ENCODE peak calls at places on chromosome 4, in ten cellular contexts. One of them, this sample, is unnamed.

GRCh38 chr4:165635261-165635838 is 237.7 kb upstream of the TLL1 start:
- DNase-seq in AG04449: no peak
- DNase-seq in psoas muscle: no peak
- DNase-seq in WERI-Rb-1: peak; percentile 10
- DNase-seq in mammary epithelial cell: no peak
- DNase-seq in brain microvascular endothelial cell: no peak
- DNase-seq in SK-N-SH: no peak
- DNase-seq in fibroblast of mammary gland: no peak
- DNase-seq in AG10803: no peak
- DNase-seq in heart right ventricle: no peak
- DNase-seq in this sample: no peak

GRCh38 chr4:76488905-76489798 is 54.1 kb downstream of the SHROOM3 start:
- DNase-seq in AG04449: no peak
- DNase-seq in psoas muscle: no peak
- DNase-seq in WERI-Rb-1: no peak
- DNase-seq in mammary epithelial cell: no peak
- DNase-seq in brain microvascular endothelial cell: no peak
- DNase-seq in SK-N-SH: no peak
- DNase-seq in fibroblast of mammary gland: no peak
- DNase-seq in AG10803: peak; percentile 7
- DNase-seq in heart right ventricle: no peak
- DNase-seq in this sample: peak; percentile 23

GRCh38 chr4:55554453-55555030 is 7.8 kb upstream of the CLOCK start:
- DNase-seq in AG04449: no peak
- DNase-seq in psoas muscle: no peak
- DNase-seq in WERI-Rb-1: no peak
- DNase-seq in mammary epithelial cell: no peak
- DNase-seq in brain microvascular endothelial cell: no peak
- DNase-seq in SK-N-SH: peak; percentile 26
- DNase-seq in fibroblast of mammary gland: peak; percentile 74
- DNase-seq in AG10803: peak; percentile 69
- DNase-seq in heart right ventricle: no peak
- DNase-seq in this sample: peak; percentile 29

GRCh38 chr4:3389186-3389878 is 52.4 kb upstream of the HGFAC start:
- DNase-seq in AG04449: no peak
- DNase-seq in psoas muscle: no peak
- DNase-seq in WERI-Rb-1: no peak
- DNase-seq in mammary epithelial cell: no peak
- DNase-seq in brain microvascular endothelial cell: no peak
- DNase-seq in SK-N-SH: no peak
- DNase-seq in fibroblast of mammary gland: no peak
- DNase-seq in AG10803: no peak
- DNase-seq in heart right ventricle: peak; percentile 9
- DNase-seq in this sample: no peak

GRCh38 chr4:6834867-6835266 is 52.3 kb downstream of the KIAA0232 start:
- DNase-seq in AG04449: no peak
- DNase-seq in psoas muscle: peak; percentile 55
- DNase-seq in WERI-Rb-1: no peak
- DNase-seq in mammary epithelial cell: peak; percentile 64
- DNase-seq in brain microvascular endothelial cell: peak; percentile 29
- DNase-seq in SK-N-SH: no peak
- DNase-seq in fibroblast of mammary gland: peak; percentile 53
- DNase-seq in AG10803: peak; percentile 13
- DNase-seq in heart right ventricle: no peak
- DNase-seq in this sample: peak; percentile 25

GRCh38 chr4:142475663-142476062 is 370.4 kb downstream of the INPP4B start:
- DNase-seq in AG04449: no peak
- DNase-seq in psoas muscle: no peak
- DNase-seq in WERI-Rb-1: no peak
- DNase-seq in mammary epithelial cell: peak; percentile 66
- DNase-seq in brain microvascular endothelial cell: no peak
- DNase-seq in SK-N-SH: no peak
- DNase-seq in fibroblast of mammary gland: no peak
- DNase-seq in AG10803: peak; percentile 10
- DNase-seq in heart right ventricle: no peak
- DNase-seq in this sample: peak; percentile 28

GRCh38 chr4:173411106-173411703 is 12.3 kb upstream of the SCRG1 start:
- DNase-seq in AG04449: no peak
- DNase-seq in psoas muscle: no peak
- DNase-seq in WERI-Rb-1: no peak
- DNase-seq in mammary epithelial cell: peak; percentile 37
- DNase-seq in brain microvascular endothelial cell: no peak
- DNase-seq in SK-N-SH: no peak
- DNase-seq in fibroblast of mammary gland: peak; percentile 72
- DNase-seq in AG10803: no peak
- DNase-seq in heart right ventricle: no peak
- DNase-seq in this sample: no peak

GRCh38 chr4:132396636-132397035 is 752.5 kb upstream of the PCDH10 start:
- DNase-seq in AG04449: no peak
- DNase-seq in psoas muscle: no peak
- DNase-seq in WERI-Rb-1: no peak
- DNase-seq in mammary epithelial cell: no peak
- DNase-seq in brain microvascular endothelial cell: peak; percentile 1
- DNase-seq in SK-N-SH: no peak
- DNase-seq in fibroblast of mammary gland: no peak
- DNase-seq in AG10803: no peak
- DNase-seq in heart right ventricle: no peak
- DNase-seq in this sample: no peak

DNA sequence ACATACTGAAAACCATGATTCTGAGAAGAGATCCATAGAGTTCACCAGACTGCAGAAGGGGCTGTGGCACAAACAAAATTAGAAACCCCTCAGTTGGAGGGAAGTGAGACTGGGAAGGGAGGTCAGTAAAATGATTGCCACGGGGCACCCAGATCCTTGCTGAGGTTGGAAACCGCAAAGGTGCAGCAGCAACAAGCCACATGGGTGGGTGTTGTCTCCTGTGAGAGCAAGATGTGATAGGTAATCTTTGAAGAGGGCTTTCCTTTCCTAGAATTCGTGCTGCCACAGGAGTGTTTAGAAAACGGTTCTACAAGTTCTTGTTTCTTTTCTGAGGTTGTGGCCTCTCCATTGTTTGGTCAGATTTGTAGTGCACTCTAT is 85.5 kb downstream of the NFKB1 start:
- DNase-seq in AG04449: no peak
- DNase-seq in psoas muscle: no peak
- DNase-seq in WERI-Rb-1: no peak
- DNase-seq in mammary epithelial cell: no peak
- DNase-seq in brain microvascular endothelial cell: no peak
- DNase-seq in SK-N-SH: no peak
- DNase-seq in fibroblast of mammary gland: no peak
- DNase-seq in AG10803: no peak
- DNase-seq in heart right ventricle: no peak
- DNase-seq in this sample: no peak
- TF ChIP-seq CTCF in AG04449: no peak
- TF ChIP-seq CTCF in psoas muscle: no peak
- TF ChIP-seq CTCF in WERI-Rb-1: no peak
- TF ChIP-seq CTCF in mammary epithelial cell: no peak
- TF ChIP-seq CTCF in brain microvascular endothelial cell: no peak
- TF ChIP-seq CTCF in SK-N-SH: no peak
- TF ChIP-seq CTCF in fibroblast of mammary gland: no peak
- TF ChIP-seq CTCF in AG10803: no peak
- TF ChIP-seq CTCF in heart right ventricle: no peak
- TF ChIP-seq CTCF in this sample: no peak

GRCh38 chr4:184265566-184266351 is 48.1 kb upstream of the ENPP6 start:
- DNase-seq in AG04449: no peak
- DNase-seq in psoas muscle: no peak
- DNase-seq in WERI-Rb-1: no peak
- DNase-seq in mammary epithelial cell: peak; percentile 26
- DNase-seq in brain microvascular endothelial cell: peak; percentile 68
- DNase-seq in SK-N-SH: no peak
- DNase-seq in fibroblast of mammary gland: peak; percentile 21
- DNase-seq in AG10803: peak; percentile 34
- DNase-seq in heart right ventricle: no peak
- DNase-seq in this sample: no peak

GRCh38 chr4:184267206-184267608 is 49.5 kb upstream of the ENPP6 start:
- DNase-seq in AG04449: no peak
- DNase-seq in psoas muscle: no peak
- DNase-seq in WERI-Rb-1: no peak
- DNase-seq in mammary epithelial cell: no peak
- DNase-seq in brain microvascular endothelial cell: no peak
- DNase-seq in SK-N-SH: no peak
- DNase-seq in fibroblast of mammary gland: no peak
- DNase-seq in AG10803: no peak
- DNase-seq in heart right ventricle: no peak
- DNase-seq in this sample: no peak

GRCh38 chr4:184269879-184270430 is 52.3 kb upstream of the ENPP6 start:
- DNase-seq in AG04449: no peak
- DNase-seq in psoas muscle: no peak
- DNase-seq in WERI-Rb-1: no peak
- DNase-seq in mammary epithelial cell: no peak
- DNase-seq in brain microvascular endothelial cell: no peak
- DNase-seq in SK-N-SH: no peak
- DNase-seq in fibroblast of mammary gland: no peak
- DNase-seq in AG10803: no peak
- DNase-seq in heart right ventricle: no peak
- DNase-seq in this sample: no peak

GRCh38 chr4:184268574-184269160 is 51.0 kb upstream of the ENPP6 start:
- DNase-seq in AG04449: no peak
- DNase-seq in psoas muscle: no peak
- DNase-seq in WERI-Rb-1: no peak
- DNase-seq in mammary epithelial cell: no peak
- DNase-seq in brain microvascular endothelial cell: no peak
- DNase-seq in SK-N-SH: no peak
- DNase-seq in fibroblast of mammary gland: no peak
- DNase-seq in AG10803: no peak
- DNase-seq in heart right ventricle: no peak
- DNase-seq in this sample: no peak

DNA sequence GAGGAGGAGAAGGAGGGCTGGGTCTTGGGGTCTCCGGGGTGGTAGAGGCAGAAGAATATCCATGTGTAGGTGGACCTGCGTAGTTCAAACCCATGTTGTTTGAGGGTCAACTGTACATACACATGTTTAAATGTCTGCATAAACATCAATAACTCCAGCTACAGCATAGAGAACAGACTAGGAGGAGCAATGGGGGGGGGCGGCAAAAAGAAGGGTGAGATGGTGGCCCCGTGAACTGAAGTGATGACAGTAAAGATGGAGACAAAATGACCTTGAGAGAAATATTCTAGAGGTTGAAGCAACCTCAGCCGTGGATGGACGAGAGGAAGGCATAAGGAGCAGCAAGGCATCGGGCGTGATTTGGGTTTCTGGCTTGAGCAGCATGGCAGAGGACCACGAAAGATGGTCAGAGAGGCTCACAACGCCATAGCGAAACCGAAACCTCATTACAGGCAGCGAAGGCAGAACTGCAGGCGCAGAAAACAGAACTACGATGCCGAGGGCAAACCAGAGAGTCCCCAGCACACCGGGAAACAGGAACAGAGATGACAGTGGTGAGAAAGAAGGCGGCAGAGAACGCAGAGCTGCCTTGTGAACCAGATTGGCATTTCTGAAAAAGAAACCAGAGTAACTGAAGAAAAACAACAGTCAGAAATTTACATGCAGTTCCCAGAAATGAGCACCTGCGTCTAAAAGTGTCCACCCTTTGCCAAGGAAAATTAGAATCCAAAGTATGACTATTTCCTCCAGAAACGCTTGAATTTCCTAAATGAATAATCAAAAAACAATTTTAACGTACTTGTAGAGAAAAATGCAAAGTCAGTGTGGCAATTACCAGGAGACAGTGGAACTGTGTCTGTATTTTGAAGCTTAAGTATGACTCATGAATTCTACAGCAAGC is 50.2 kb upstream of the ENPP6 start:
- DNase-seq in AG04449: peak; percentile 92
- DNase-seq in psoas muscle: no peak
- DNase-seq in WERI-Rb-1: no peak
- DNase-seq in mammary epithelial cell: peak; percentile 86
- DNase-seq in brain microvascular endothelial cell: peak; percentile 76
- DNase-seq in SK-N-SH: no peak
- DNase-seq in fibroblast of mammary gland: peak; percentile 91
- DNase-seq in AG10803: peak; percentile 96
- DNase-seq in heart right ventricle: no peak
- DNase-seq in this sample: peak; percentile 80
- H3K4me3 ChIP-seq in AG04449: peak overlapping the region; percentile 12
- H3K4me3 ChIP-seq in psoas muscle: peak overlapping the region; percentile 12
- H3K4me3 ChIP-seq in WERI-Rb-1: no peak overlapping the region
- H3K4me3 ChIP-seq in mammary epithelial cell: no peak overlapping the region
- H3K4me3 ChIP-seq in brain microvascular endothelial cell: peak overlapping the region; percentile 43
- H3K4me3 ChIP-seq in SK-N-SH: peak overlapping the region; percentile 21
- H3K4me3 ChIP-seq in fibroblast of mammary gland: no peak overlapping the region
- H3K4me3 ChIP-seq in AG10803: peak overlapping the region; percentile 33
- H3K4me3 ChIP-seq in heart right ventricle: no peak overlapping the region
- H3K4me3 ChIP-seq in this sample: peak overlapping the region; percentile 24

DNA sequence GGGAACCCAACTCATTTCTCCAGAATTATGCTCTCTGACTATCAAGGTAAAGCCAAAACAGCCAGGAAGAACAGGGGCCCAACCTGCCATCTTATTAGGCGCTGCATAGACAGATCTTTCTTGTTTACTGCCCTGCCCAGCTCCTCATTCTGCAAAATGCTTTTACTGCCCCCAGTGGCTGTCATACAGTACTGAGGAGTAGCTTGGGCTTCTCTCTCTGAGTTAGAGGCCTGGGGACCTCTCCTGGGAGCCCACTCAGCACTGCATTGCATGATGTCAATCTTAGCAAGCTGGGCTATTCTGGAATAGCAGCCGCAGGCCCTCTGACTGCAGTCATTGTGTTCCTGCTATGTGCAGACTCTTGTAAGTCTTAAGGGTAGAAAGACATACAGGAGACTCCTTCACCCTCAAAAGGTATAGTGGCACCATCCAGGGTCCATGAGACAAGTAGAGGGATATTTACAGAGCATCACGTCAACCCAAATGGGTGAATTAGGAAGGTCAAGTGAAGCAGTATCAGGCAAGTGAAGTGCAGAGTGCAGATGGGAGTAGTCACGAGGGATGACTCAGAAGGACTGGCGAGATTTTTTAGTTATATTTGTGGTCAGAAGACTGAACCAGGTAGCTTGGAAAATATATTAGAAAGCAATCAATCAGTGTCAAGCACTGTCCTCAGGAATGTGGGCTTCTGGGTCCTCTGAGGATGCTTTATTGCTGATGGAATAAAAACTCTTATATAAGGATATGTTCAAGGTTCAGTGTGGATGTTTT is 294.1 kb upstream of the SFRP2 start:
- DNase-seq in AG04449: no peak
- DNase-seq in psoas muscle: no peak
- DNase-seq in WERI-Rb-1: peak; percentile 42
- DNase-seq in mammary epithelial cell: peak; percentile 77
- DNase-seq in brain microvascular endothelial cell: no peak
- DNase-seq in SK-N-SH: peak; percentile 12
- DNase-seq in fibroblast of mammary gland: peak; percentile 64
- DNase-seq in AG10803: peak; percentile 6
- DNase-seq in heart right ventricle: no peak
- DNase-seq in this sample: peak; percentile 29
- TF ChIP-seq CTCF in AG04449: no peak
- TF ChIP-seq CTCF in psoas muscle: no peak
- TF ChIP-seq CTCF in WERI-Rb-1: peak; percentile 69
- TF ChIP-seq CTCF in mammary epithelial cell: peak; percentile 55
- TF ChIP-seq CTCF in brain microvascular endothelial cell: peak; percentile 70
- TF ChIP-seq CTCF in SK-N-SH: peak; percentile 49
- TF ChIP-seq CTCF in fibroblast of mammary gland: peak; percentile 46
- TF ChIP-seq CTCF in AG10803: peak; percentile 40
- TF ChIP-seq CTCF in heart right ventricle: peak; percentile 16
- TF ChIP-seq CTCF in this sample: peak; percentile 32

GRCh38 chr4:109972786-109973528 is 60.3 kb downstream of the EGF start:
- DNase-seq in AG04449: no peak
- DNase-seq in psoas muscle: no peak
- DNase-seq in WERI-Rb-1: peak; percentile 28
- DNase-seq in mammary epithelial cell: no peak
- DNase-seq in brain microvascular endothelial cell: no peak
- DNase-seq in SK-N-SH: no peak
- DNase-seq in fibroblast of mammary gland: no peak
- DNase-seq in AG10803: no peak
- DNase-seq in heart right ventricle: no peak
- DNase-seq in this sample: no peak
- H3K4me3 ChIP-seq in AG04449: no peak overlapping the region
- H3K4me3 ChIP-seq in psoas muscle: no peak overlapping the region
- H3K4me3 ChIP-seq in WERI-Rb-1: peak overlapping the region; percentile 11
- H3K4me3 ChIP-seq in mammary epithelial cell: no peak overlapping the region
- H3K4me3 ChIP-seq in brain microvascular endothelial cell: no peak overlapping the region
- H3K4me3 ChIP-seq in SK-N-SH: no peak overlapping the region
- H3K4me3 ChIP-seq in fibroblast of mammary gland: no peak overlapping the region
- H3K4me3 ChIP-seq in AG10803: no peak overlapping the region
- H3K4me3 ChIP-seq in heart right ventricle: no peak overlapping the region
- H3K4me3 ChIP-seq in this sample: no peak overlapping the region

This sample was measured in foreskin fibroblast.